ENCODE peak calls at places on chromosomes 11 and 22, in four cellular contexts. One of them, this sample, is unnamed.

GRCh38 chr22:49925525-49926128 is 7.2 kb downstream of the CRELD2 start:
- DNase-seq in body of pancreas: no peak
- DNase-seq in AG04450: no peak
- DNase-seq in foreskin fibroblast: no peak
- DNase-seq in this sample: peak; percentile 86

GRCh38 chr11:71235719-71236118 is 16.7 kb downstream of the SHANK2 start:
- DNase-seq in AG04450: no peak
- DNase-seq in foreskin fibroblast: no peak
- DNase-seq in body of pancreas: no peak
- DNase-seq in this sample: no peak

GRCh38 chr11:13206086-13206640 is 71.4 kb upstream of the BMAL1 start:
- DNase-seq in foreskin fibroblast: no peak
- DNase-seq in AG04450: no peak
- DNase-seq in body of pancreas: no peak
- DNase-seq in this sample: no peak

GRCh38 chr11:8090756-8091155 is 9.7 kb downstream of the TUB start:
- DNase-seq in foreskin fibroblast: no peak
- DNase-seq in AG04450: no peak
- DNase-seq in body of pancreas: peak; percentile 22
- DNase-seq in this sample: no peak

GRCh38 chr22:46290843-46291785 is 5.6 kb upstream of the GTSE1 start:
- DNase-seq in foreskin fibroblast: no peak
- DNase-seq in body of pancreas: no peak
- DNase-seq in AG04450: no peak
- DNase-seq in this sample: no peak

GRCh38 chr11:61828629-61829407 is 718 bp downstream of the FADS2 start:
- DNase-seq in foreskin fibroblast: peak; percentile 19
- DNase-seq in AG04450: no peak
- DNase-seq in body of pancreas: peak; percentile 55
- DNase-seq in this sample: peak; percentile 80

GRCh38 chr11:3894128-3894731 is 38.8 kb downstream of the STIM1 start:
- DNase-seq in body of pancreas: peak; percentile 28
- DNase-seq in foreskin fibroblast: peak; percentile 5
- DNase-seq in AG04450: no peak
- DNase-seq in this sample: peak; percentile 85

GRCh38 chr11:131240421-131240820 is 130.0 kb upstream of the NTM start:
- DNase-seq in AG04450: no peak
- DNase-seq in foreskin fibroblast: no peak
- DNase-seq in body of pancreas: no peak
- DNase-seq in this sample: no peak

GRCh38 chr11:122598971-122599370 is 56.6 kb upstream of the UBASH3B start:
- DNase-seq in foreskin fibroblast: no peak
- DNase-seq in body of pancreas: peak; percentile 4
- DNase-seq in AG04450: no peak
- DNase-seq in this sample: no peak

GRCh38 chr22:20402960-20403778 is 9.2 kb downstream of the ZNF74 start:
- DNase-seq in foreskin fibroblast: no peak
- DNase-seq in body of pancreas: no peak
- DNase-seq in AG04450: no peak
- DNase-seq in this sample: no peak

GRCh38 chr11:2413735-2414579 is 13.4 kb downstream of the TSSC4 start:
- DNase-seq in AG04450: no peak
- DNase-seq in foreskin fibroblast: no peak
- DNase-seq in body of pancreas: no peak
- DNase-seq in this sample: no peak

GRCh38 chr11:3835100-3835485 is 5.7 kb downstream of the RHOG start:
- DNase-seq in body of pancreas: no peak
- DNase-seq in foreskin fibroblast: no peak
- DNase-seq in AG04450: no peak
- DNase-seq in this sample: no peak

GRCh38 chr11:117925198-117925925 is 3.8 kb downstream of the TMPRSS13 start:
- DNase-seq in body of pancreas: no peak
- DNase-seq in AG04450: no peak
- DNase-seq in foreskin fibroblast: no peak
- DNase-seq in this sample: no peak

GRCh38 chr11:102312656-102313055 is 4.6 kb upstream of the BIRC3 start:
- DNase-seq in body of pancreas: no peak
- DNase-seq in foreskin fibroblast: no peak
- DNase-seq in AG04450: no peak
- DNase-seq in this sample: no peak

GRCh38 chr11:87819141-87819540 is 356.1 kb downstream of the RAB38 start:
- DNase-seq in AG04450: no peak
- DNase-seq in body of pancreas: no peak
- DNase-seq in foreskin fibroblast: no peak
- DNase-seq in this sample: no peak
- TF ChIP-seq CTCF in AG04450: no peak
- TF ChIP-seq CTCF in body of pancreas: no peak
- TF ChIP-seq CTCF in foreskin fibroblast: no peak
- TF ChIP-seq CTCF in this sample: no peak

DNA sequence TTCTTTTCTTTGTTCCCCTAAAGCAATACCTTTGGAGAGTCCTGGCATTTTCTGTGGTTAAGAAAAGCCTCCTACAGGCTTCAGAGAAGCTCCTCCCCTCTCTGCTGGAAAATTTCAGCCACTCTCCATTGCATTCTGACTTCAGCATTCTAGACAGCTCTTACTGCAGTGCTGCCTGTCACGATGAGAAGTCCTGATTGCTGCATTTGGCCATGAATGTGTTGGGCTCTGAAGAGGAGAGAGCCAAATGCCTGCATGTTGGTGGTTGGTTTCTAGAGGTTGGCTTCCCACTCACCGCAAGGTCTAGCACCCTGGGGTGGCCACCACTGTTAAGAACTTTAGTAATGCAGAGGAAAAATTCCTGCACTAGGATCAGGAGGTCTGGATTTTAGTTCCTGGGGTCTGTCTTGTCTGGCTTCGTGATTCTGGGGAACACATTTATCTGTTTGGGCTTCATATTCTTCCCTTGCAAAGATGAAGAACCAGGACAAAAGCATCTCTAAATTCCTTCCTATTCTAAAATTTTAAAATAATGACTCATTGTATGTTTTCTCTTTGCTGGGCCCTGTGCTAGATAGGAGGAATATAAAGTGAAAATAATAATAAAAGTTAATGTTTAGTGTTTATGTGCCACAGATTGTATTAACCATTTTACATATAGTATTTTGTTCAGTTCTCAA is 38.1 kb downstream of the COA4 start:
- DNase-seq in AG04450: no peak
- DNase-seq in body of pancreas: no peak
- DNase-seq in foreskin fibroblast: no peak
- DNase-seq in this sample: no peak
- TF ChIP-seq CTCF in AG04450: no peak
- TF ChIP-seq CTCF in body of pancreas: no peak
- TF ChIP-seq CTCF in foreskin fibroblast: no peak
- TF ChIP-seq CTCF in this sample: no peak

DNA sequence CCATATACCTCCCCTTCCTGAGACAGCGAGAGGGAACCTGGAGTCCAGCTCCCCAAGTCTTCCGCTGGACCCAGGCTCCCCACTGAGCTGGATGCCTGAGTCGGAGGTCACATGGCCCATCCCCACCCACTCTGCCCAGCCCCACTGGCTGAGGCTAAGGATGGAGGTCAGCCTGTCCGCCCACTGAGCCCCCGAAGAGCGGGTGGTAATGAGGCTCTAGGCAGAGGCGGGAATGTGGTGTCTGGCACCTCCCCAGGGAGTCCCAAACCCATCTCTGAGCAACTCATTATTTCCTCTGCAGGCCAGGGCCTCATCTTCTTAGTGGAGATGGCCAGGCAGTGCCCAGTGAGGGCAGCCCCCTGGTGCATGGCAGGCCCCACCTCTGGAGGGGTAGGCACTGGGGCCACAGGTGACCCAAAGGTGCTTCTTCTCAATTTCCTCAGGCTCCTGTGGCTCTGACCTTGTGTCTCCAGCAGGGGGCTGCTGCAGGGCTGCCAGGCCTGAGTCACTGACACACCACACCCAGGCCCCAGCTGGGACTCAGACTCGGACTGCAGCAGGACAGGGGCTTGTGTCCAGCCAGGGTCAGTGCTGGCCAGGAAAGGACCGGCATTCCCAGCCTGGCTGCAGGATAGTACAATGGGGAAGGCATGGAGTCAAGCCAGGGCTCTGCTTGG is 10.2 kb upstream of the PDE2A start:
- DNase-seq in body of pancreas: peak; percentile 66
- DNase-seq in AG04450: no peak
- DNase-seq in foreskin fibroblast: peak; percentile 59
- DNase-seq in this sample: peak; percentile 49
- TF ChIP-seq CTCF in body of pancreas: peak; percentile 30
- TF ChIP-seq CTCF in AG04450: peak; percentile 73
- TF ChIP-seq CTCF in foreskin fibroblast: peak; percentile 78
- TF ChIP-seq CTCF in this sample: peak; percentile 82

GRCh38 chr11:45676522-45677095 is 11.2 kb upstream of the CHST1 start:
- DNase-seq in AG04450: no peak
- DNase-seq in body of pancreas: no peak
- DNase-seq in foreskin fibroblast: no peak
- DNase-seq in this sample: no peak

GRCh38 chr11:45675646-45676045 is 10.2 kb upstream of the CHST1 start:
- DNase-seq in body of pancreas: no peak
- DNase-seq in AG04450: no peak
- DNase-seq in foreskin fibroblast: no peak
- DNase-seq in this sample: no peak

GRCh38 chr11:45674481-45675190 is 9.2 kb upstream of the CHST1 start:
- DNase-seq in body of pancreas: no peak
- DNase-seq in foreskin fibroblast: no peak
- DNase-seq in AG04450: no peak
- DNase-seq in this sample: no peak

GRCh38 chr11:45677811-45678515 is 12.5 kb upstream of the CHST1 start:
- DNase-seq in foreskin fibroblast: no peak
- DNase-seq in body of pancreas: no peak
- DNase-seq in AG04450: no peak
- DNase-seq in this sample: no peak

GRCh38 chr11:45678962-45679361 is 13.5 kb upstream of the CHST1 start:
- DNase-seq in foreskin fibroblast: no peak
- DNase-seq in body of pancreas: no peak
- DNase-seq in AG04450: no peak
- DNase-seq in this sample: no peak
- TF ChIP-seq CTCF in foreskin fibroblast: no peak
- TF ChIP-seq CTCF in body of pancreas: no peak
- TF ChIP-seq CTCF in AG04450: no peak
- TF ChIP-seq CTCF in this sample: no peak

GRCh38 chr11:17528906-17529813 is 15.1 kb downstream of the USH1C start:
- DNase-seq in AG04450: no peak
- DNase-seq in body of pancreas: no peak
- DNase-seq in foreskin fibroblast: no peak
- DNase-seq in this sample: no peak
- TF ChIP-seq CTCF in AG04450: no peak
- TF ChIP-seq CTCF in body of pancreas: no peak
- TF ChIP-seq CTCF in foreskin fibroblast: no peak
- TF ChIP-seq CTCF in this sample: no peak

GRCh38 chr11:126874831-126875230 is 125.7 kb downstream of the KIRREL3 start:
- DNase-seq in foreskin fibroblast: no peak
- DNase-seq in body of pancreas: no peak
- DNase-seq in AG04450: no peak
- DNase-seq in this sample: no peak
- TF ChIP-seq CTCF in foreskin fibroblast: no peak
- TF ChIP-seq CTCF in body of pancreas: no peak
- TF ChIP-seq CTCF in AG04450: no peak
- TF ChIP-seq CTCF in this sample: peak; percentile 41

GRCh38 chr22:36950797-36951590 is 37.6 kb downstream of the CSF2RB start:
- DNase-seq in foreskin fibroblast: no peak
- DNase-seq in AG04450: no peak
- DNase-seq in body of pancreas: no peak
- DNase-seq in this sample: no peak
- TF ChIP-seq CTCF in foreskin fibroblast: no peak
- TF ChIP-seq CTCF in AG04450: no peak
- TF ChIP-seq CTCF in body of pancreas: no peak
- TF ChIP-seq CTCF in this sample: no peak

GRCh38 chr11:116833491-116833815 is 3.7 kb downstream of the APOC3 start:
- DNase-seq in AG04450: no peak
- DNase-seq in foreskin fibroblast: no peak
- DNase-seq in body of pancreas: no peak
- DNase-seq in this sample: no peak

GRCh38 chr11:116835791-116836647 is 1.4 kb downstream of the APOA1 start:
- DNase-seq in body of pancreas: peak; percentile 94
- DNase-seq in AG04450: peak; percentile 87
- DNase-seq in foreskin fibroblast: peak; percentile 95
- DNase-seq in this sample: peak; percentile 97

GRCh38 chr11:116835042-116835772 is 2.2 kb downstream of the APOA1 start:
- DNase-seq in body of pancreas: no peak
- DNase-seq in foreskin fibroblast: no peak
- DNase-seq in AG04450: no peak
- DNase-seq in this sample: no peak

GRCh38 chr11:116832350-116833290 is 2.9 kb downstream of the APOC3 start:
- DNase-seq in body of pancreas: peak; percentile 73
- DNase-seq in AG04450: no peak
- DNase-seq in foreskin fibroblast: no peak
- DNase-seq in this sample: no peak

GRCh38 chr11:116833816-116834534 is 3.4 kb downstream of the APOA1 start:
- DNase-seq in foreskin fibroblast: no peak
- DNase-seq in body of pancreas: peak; percentile 46
- DNase-seq in AG04450: no peak
- DNase-seq in this sample: no peak
- TF ChIP-seq CTCF in foreskin fibroblast: no peak
- TF ChIP-seq CTCF in body of pancreas: no peak
- TF ChIP-seq CTCF in AG04450: no peak
- TF ChIP-seq CTCF in this sample: no peak

DNA sequence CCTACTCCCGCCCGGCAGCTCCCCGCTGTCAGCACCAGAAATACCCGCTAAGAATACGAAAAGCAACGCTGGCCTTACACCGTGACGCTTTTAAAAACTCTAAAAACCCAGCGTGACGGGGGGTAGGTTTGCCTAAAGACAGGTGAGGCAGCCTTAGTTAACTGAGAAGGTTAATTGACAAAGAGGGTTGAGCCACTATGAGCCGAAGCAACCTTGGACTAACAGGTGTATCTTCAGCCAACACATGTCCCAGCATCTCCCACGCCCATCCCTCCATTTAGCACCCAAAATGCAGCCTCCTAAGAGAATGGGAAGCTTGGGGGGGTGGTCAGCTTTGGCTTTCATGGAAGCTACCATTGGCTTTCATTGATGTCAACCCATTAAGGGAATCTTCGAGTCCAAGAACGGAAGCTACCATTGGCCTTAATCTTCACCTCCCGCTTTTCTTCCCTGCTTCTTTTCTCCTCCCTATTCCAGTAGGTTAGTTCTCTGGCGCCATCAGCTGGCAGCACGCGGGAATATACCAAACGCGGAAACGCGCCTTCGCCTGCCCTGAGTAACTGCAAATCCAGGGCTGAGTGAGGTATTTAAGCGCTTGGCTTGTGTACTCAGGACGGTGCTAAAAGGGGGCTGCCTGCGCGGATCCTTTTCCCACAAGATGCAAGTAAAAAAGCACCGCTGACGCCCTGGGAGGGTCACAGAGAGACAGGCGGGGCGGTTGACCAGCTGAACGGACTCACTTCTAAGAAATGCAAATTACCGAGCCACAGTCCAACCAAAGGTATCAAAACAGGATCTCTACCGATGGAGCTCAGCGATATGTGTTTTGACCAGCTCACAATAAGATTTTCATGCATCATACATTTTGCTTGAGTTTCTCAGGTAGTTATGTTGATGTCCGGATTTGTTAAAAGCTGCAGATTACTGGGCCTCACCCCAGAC is 38.5 kb upstream of the GLYATL1 start:
- DNase-seq in body of pancreas: peak; percentile 81
- DNase-seq in AG04450: peak; percentile 61
- DNase-seq in foreskin fibroblast: peak; percentile 18
- DNase-seq in this sample: peak; percentile 58
- TF ChIP-seq CTCF in body of pancreas: peak; percentile 41
- TF ChIP-seq CTCF in AG04450: peak; percentile 75
- TF ChIP-seq CTCF in foreskin fibroblast: peak; percentile 35
- TF ChIP-seq CTCF in this sample: peak; percentile 74

GRCh38 chr11:69444381-69445130 is 36.9 kb upstream of the LINC01488 start:
- DNase-seq in AG04450: peak; percentile 76
- DNase-seq in body of pancreas: peak; percentile 70
- DNase-seq in foreskin fibroblast: peak; percentile 86
- DNase-seq in this sample: no peak
- TF ChIP-seq CTCF in AG04450: peak; percentile 32
- TF ChIP-seq CTCF in body of pancreas: peak; percentile 6
- TF ChIP-seq CTCF in foreskin fibroblast: peak; percentile 31
- TF ChIP-seq CTCF in this sample: no peak

This sample was measured in GM06990.